ENCODE peak calls at places on chromosome 1, in six cellular contexts. H is stimulated activated CD4-positive, alpha-beta T cell treated with anti-CD3 and anti-CD28 coated beads, Interleukin-4, amount 100 ng/mL, for 1 hour; X is caudate nucleus; I is C1 segment of cervical spinal cord; L is ACHN; C is nephron progenitor cell. N is an unnamed sample.

GRCh38 chr1:145992502-145992936 is 3.9 kb downstream of the TXNIP start:
- DNase-seq in H (no peak), I (no peak), X (no peak), C (no peak), L (no peak), N (no peak)

GRCh38 chr1:228804640-228805413 is 69.5 kb downstream of the RHOU start:
- DNase-seq in L (no peak), I (no peak), X (no peak), H (peak; percentile 26), C (no peak), N (no peak)

GRCh38 chr1:61221642-61222041 is 139.3 kb downstream of the NFIA start:
- DNase-seq in I (no peak), C (no peak), X (no peak), H (no peak), L (no peak), N (no peak)

GRCh38 chr1:228109962-228110488 is 926 bp upstream of the MRPL55 start:
- DNase-seq in L (peak; percentile 65), X (no peak), C (no peak), I (peak; percentile 32), H (no peak), N (no peak)

GRCh38 chr1:7299329-7299799 is 471.7 kb upstream of the VAMP3 start:
- DNase-seq in H (no peak), C (no peak), X (peak; percentile 20), L (peak; percentile 77), I (peak; percentile 36), N (peak; percentile 67)

GRCh38 chr1:56509713-56510641 is 69.4 kb downstream of the PLPP3 start:
- DNase-seq in C (peak; percentile 40), H (no peak), I (no peak), X (no peak), L (no peak), N (no peak)

GRCh38 chr1:35600593-35600992 is 27.5 kb downstream of the TFAP2E start:
- DNase-seq in L (no peak), H (no peak), X (no peak), I (no peak), C (no peak), N (no peak)

GRCh38 chr1:27057389-27057788 is 44.7 kb upstream of the TENT5B start:
- DNase-seq in L (no peak), I (no peak), H (no peak), X (no peak), C (no peak), N (no peak)

GRCh38 chr1:199010492-199010891 is 371.7 kb downstream of the PTPRC start:
- DNase-seq in H (no peak), C (no peak), I (no peak), X (no peak), L (no peak), N (no peak)

GRCh38 chr1:5448486-5448885 is 543.7 kb downstream of the NPHP4 start:
- DNase-seq in L (no peak), I (no peak), H (no peak), C (no peak), X (no peak), N (no peak)

GRCh38 chr1:201369209-201369608 is 8.3 kb downstream of the TNNT2 start:
- DNase-seq in X (no peak), L (no peak), C (no peak), I (no peak), H (no peak), N (no peak)

GRCh38 chr1:91856996-91857395 is 29.0 kb downstream of the TGFBR3 start:
- DNase-seq in L (no peak), I (no peak), X (no peak), H (no peak), C (no peak), N (no peak)

GRCh38 chr1:45522324-45523104 is 830 bp upstream of the PRDX1 start:
- DNase-seq in X (no peak), H (no peak), L (peak; percentile 85), I (no peak), C (no peak), N (no peak)

GRCh38 chr1:160451119-160451858 is 50.9 kb downstream of the VANGL2 start:
- DNase-seq in C (no peak), I (no peak), L (no peak), H (no peak), X (no peak), N (no peak)

GRCh38 chr1:20590313-20590777 is 1.4 kb downstream of the CDA start:
- DNase-seq in H (no peak), L (no peak), X (no peak), I (no peak), C (no peak), N (no peak)

GRCh38 chr1:33790577-33790976 is 73.3 kb upstream of the HMGB4 start:
- DNase-seq in X (no peak), H (no peak), L (no peak), C (no peak), I (no peak), N (no peak)

GRCh38 chr1:157732755-157733154 is 32.2 kb upstream of the FCRL3 start:
- DNase-seq in L (no peak), C (no peak), X (no peak), H (no peak), I (no peak), N (no peak)

GRCh38 chr1:27634982-27635362 is at the start of gene FGR:
- DNase-seq in C (no peak), H (no peak), L (no peak), I (no peak), X (no peak), N (no peak)

GRCh38 chr1:30271401-30272287 is 451.7 kb downstream of the MATN1 start:
- DNase-seq in H (no peak), X (no peak), I (no peak), L (no peak), C (no peak), N (no peak)

GRCh38 chr1:64856564-64856963 is 109.8 kb downstream of the JAK1 start:
- DNase-seq in I (no peak), C (no peak), L (no peak), X (no peak), H (no peak), N (no peak)

GRCh38 chr1:40076895-40077312 is 20.1 kb downstream of the PPT1 start:
- DNase-seq in C (no peak), H (no peak), L (peak; percentile 4), I (no peak), X (no peak), N (no peak)

GRCh38 chr1:35688161-35688560 is 30.5 kb downstream of the C1orf216 start:
- DNase-seq in L (no peak), X (no peak), C (no peak), I (no peak), H (no peak), N (no peak)

GRCh38 chr1:110976089-110976488 is 12.4 kb upstream of the LRIF1 start:
- DNase-seq in L (no peak), I (no peak), H (no peak), X (no peak), C (no peak), N (no peak)

GRCh38 chr1:119865607-119866006 is 30.7 kb downstream of the ADAM30 start:
- DNase-seq in C (no peak), H (no peak), X (no peak), L (no peak), I (no peak), N (no peak)

GRCh38 chr1:26096471-26096870 is 15.2 kb upstream of the PDIK1L start:
- DNase-seq in I (no peak), C (no peak), H (no peak), L (no peak), X (peak; percentile 3), N (peak; percentile 30)

GRCh38 chr1:207244409-207244801 is 77.1 kb upstream of the CD55 start:
- DNase-seq in C (no peak), I (no peak), X (no peak), H (no peak), L (no peak), N (no peak)

GRCh38 chr1:197065549-197065948 is 1.5 kb downstream of the F13B start:
- DNase-seq in L (no peak), I (no peak), C (no peak), H (no peak), X (no peak), N (no peak)

GRCh38 chr1:156124557-156125483 is 10.3 kb downstream of the LMNA start:
- DNase-seq in L (no peak), H (no peak), I (no peak), C (no peak), X (no peak), N (no peak)

GRCh38 chr1:197327776-197328364 is 59.8 kb downstream of the CRB1 start:
- DNase-seq in L (peak; percentile 29), X (no peak), H (no peak), I (no peak), C (no peak), N (no peak)

GRCh38 chr1:211791979-211792378 is 38.6 kb downstream of the LPGAT1 start:
- DNase-seq in X (no peak), C (no peak), I (no peak), L (no peak), H (no peak), N (no peak)